ENCODE peak calls at places on chromosomes 6 and 20, in five cellular contexts. B is brain microvascular endothelial cell, Z is K562, Q is mucosa of descending colon, V is cardiac fibroblast. I is an unnamed sample.

GRCh38 chr6:119209452-119210205 is 131.2 kb upstream of the FAM184A start:
- DNase-seq in V (peak; percentile 16), Q (no peak), Z (no peak), B (no peak), I (peak; percentile 30)

GRCh38 chr6:44096615-44097014 is 30.6 kb downstream of the MRPL14 start:
- DNase-seq in B (peak; percentile 59), Q (peak; percentile 83), Z (peak; percentile 56), V (peak; percentile 82), I (peak; percentile 79)

GRCh38 chr20:63957690-63958441 is 1.6 kb upstream of the UCKL1 start:
- DNase-seq in B (no peak), Q (peak; percentile 88), V (peak; percentile 64), Z (peak; percentile 74), I (no peak)

GRCh38 chr6:157656437-157657005 is 166.5 kb upstream of the SNX9 start:
- DNase-seq in B (peak; percentile 26), V (no peak), Q (no peak), Z (no peak), I (no peak)

GRCh38 chr6:3808759-3809514 is 40.2 kb upstream of the FAM50B start:
- DNase-seq in V (peak; percentile 89), B (peak; percentile 88), Z (no peak), Q (no peak), I (peak; percentile 94)

GRCh38 chr6:34601706-34602105 is 45.6 kb upstream of the SPDEF start:
- DNase-seq in B (no peak), Z (no peak), V (no peak), Q (no peak), I (no peak)

GRCh38 chr20:20409326-20409725 is 41.4 kb downstream of the INSM1 start:
- DNase-seq in Q (no peak), B (no peak), V (no peak), Z (no peak), I (no peak)

GRCh38 chr6:154732538-154732823 is 735 bp upstream of the SCAF8 start:
- DNase-seq in B (no peak), Z (no peak), V (no peak), Q (no peak), I (no peak)

GRCh38 chr20:884983-885952 is 30.9 kb downstream of the ANGPT4 start:
- DNase-seq in Q (no peak), V (peak; percentile 49), B (peak; percentile 19), Z (no peak), I (peak; percentile 34)

GRCh38 chr20:7516631-7517051 is 423.6 kb downstream of the HAO1 start:
- DNase-seq in B (no peak), V (no peak), Z (no peak), Q (no peak), I (peak; percentile 5)

GRCh38 chr6:98579941-98580340 is 254.4 kb upstream of the POU3F2 start:
- DNase-seq in Z (no peak), B (no peak), V (no peak), Q (no peak), I (no peak)

GRCh38 chr6:69105288-69105687 is 470.2 kb downstream of the ADGRB3 start:
- DNase-seq in Z (no peak), Q (no peak), B (peak; percentile 11), V (no peak), I (no peak)

GRCh38 chr20:41969656-41970055 is 351.5 kb upstream of the CHD6 start:
- DNase-seq in V (no peak), Q (no peak), Z (no peak), B (no peak), I (no peak)

GRCh38 chr6:10404107-10404798 is 10.6 kb downstream of the TFAP2A start:
- DNase-seq in Z (peak; percentile 99), V (peak; percentile 97), B (peak; percentile 89), Q (peak; percentile 94), I (peak; percentile 94)

GRCh38 chr20:58135441-58136170 is 92.8 kb downstream of the ANKRD60 start:
- DNase-seq in Q (no peak), V (no peak), Z (no peak), B (no peak), I (no peak)

GRCh38 chr20:44586289-44586911 is 4.0 kb downstream of the PKIG start:
- DNase-seq in B (no peak), V (no peak), Z (no peak), Q (no peak), I (no peak)

GRCh38 chr20:38863024-38863851 is 57.7 kb downstream of the PPP1R16B start:
- DNase-seq in B (no peak), Q (no peak), V (no peak), Z (no peak), I (no peak)

DNA sequence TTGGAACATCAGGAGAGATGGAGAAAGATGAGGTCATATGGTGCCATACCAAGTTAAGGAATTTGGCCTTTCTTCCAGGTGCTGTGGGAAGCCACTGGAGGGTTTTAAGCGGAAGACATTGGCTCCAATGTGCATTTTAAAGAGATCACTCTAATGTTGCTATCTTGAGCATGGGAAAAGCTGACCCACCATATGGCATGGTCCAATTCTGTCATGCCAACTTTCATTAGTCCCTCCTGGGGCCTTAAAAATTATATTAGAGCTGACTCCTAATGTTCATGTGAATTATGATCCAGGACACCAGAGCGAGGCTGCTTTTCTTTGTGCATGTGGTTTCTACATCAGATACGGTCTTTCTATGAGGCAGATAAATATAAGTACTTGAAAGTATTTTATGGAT is 335.0 kb upstream of the TSHZ2 start:
- DNase-seq in Z (no peak), B (no peak), Q (no peak), V (no peak), I (no peak)
- H3K4me3 ChIP-seq in Z (no peak overlapping the region), B (no peak overlapping the region), Q (no peak overlapping the region), V (no peak overlapping the region), I (no peak overlapping the region)

DNA sequence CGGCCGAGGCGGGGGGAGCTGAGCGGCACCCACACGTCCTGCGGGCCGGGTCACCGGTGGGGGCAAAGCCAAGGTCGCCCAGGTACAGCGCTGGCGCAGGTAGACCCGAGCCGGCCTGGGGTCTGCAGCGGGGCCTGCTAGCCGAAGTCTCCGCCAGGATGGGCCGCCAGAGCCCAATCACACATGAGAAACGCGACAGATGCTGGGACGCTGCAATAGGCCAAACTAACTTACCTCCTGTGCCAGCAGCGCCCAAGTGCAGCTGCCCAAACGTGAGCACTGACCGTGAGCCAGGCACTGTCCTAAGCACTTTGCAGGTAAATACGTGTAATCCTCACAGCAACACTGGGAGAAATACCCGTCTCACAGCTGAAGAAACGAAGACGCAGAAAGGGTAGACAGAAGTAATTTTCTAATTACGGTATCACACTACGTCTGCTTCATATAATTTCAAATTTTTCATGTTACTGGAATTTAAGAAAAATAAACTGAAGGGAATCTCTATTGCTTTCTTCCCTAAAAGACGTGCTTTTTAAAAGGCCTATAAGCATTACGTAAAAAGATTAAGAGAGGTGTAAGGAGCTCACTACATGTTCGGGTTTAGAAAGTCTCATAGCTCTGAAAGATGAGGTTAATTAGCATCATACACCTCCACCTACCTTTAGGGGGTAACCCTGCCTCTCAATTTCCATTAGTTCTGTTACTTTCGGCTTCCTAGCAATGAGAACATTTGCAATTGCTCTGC is 614 bp upstream of the PLAGL1 start:
- DNase-seq in Q (no peak), V (peak; percentile 17), Z (no peak), B (no peak), I (no peak)
- TF ChIP-seq CTCF in Q (no peak), V (no peak), Z (no peak), B (no peak), I (no peak)

GRCh38 chr6:28940859-28941680 is 17.3 kb upstream of the TRIM27 start:
- DNase-seq in Q (peak; percentile 51), B (peak; percentile 88), V (peak; percentile 91), Z (peak; percentile 68), I (peak; percentile 93)
- H3K4me3 ChIP-seq in Q (peak overlapping the region; percentile 15), B (peak overlapping the region; percentile 76), V (peak overlapping the region; percentile 52), Z (peak overlapping the region; percentile 64), I (peak overlapping the region; percentile 72)

GRCh38 chr6:15512126-15512525 is 150.7 kb downstream of the DTNBP1 start:
- DNase-seq in V (no peak), Q (peak; percentile 15), Z (peak; percentile 57), B (no peak), I (no peak)
- TF ChIP-seq CTCF in V (no peak), Q (no peak), Z (peak; percentile 52), B (peak; percentile 44), I (no peak)

DNA sequence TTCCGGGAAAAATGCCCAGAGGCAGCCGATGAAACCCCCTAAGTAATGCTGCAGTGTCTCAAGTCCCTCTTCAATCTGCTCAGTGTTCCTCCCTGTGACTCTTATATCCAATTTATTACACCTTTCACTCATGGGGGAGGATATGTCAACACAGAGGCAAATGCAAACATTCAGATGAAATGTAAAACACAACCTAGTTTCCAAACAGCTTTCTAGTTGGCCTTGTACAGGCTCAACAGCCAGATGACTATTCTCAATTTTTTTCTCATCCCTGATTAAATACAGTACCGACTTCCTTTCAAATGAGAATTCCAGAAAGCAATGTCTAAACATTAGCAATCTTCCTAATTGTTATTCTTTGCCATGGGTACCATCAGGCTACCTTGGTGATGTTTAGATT is 65.0 kb downstream of the BLOC1S5 start:
- DNase-seq in V (no peak), B (no peak), Q (no peak), Z (no peak), I (no peak)
- H3K4me3 ChIP-seq in V (no peak overlapping the region), B (no peak overlapping the region), Q (no peak overlapping the region), Z (no peak overlapping the region), I (no peak overlapping the region)

DNA sequence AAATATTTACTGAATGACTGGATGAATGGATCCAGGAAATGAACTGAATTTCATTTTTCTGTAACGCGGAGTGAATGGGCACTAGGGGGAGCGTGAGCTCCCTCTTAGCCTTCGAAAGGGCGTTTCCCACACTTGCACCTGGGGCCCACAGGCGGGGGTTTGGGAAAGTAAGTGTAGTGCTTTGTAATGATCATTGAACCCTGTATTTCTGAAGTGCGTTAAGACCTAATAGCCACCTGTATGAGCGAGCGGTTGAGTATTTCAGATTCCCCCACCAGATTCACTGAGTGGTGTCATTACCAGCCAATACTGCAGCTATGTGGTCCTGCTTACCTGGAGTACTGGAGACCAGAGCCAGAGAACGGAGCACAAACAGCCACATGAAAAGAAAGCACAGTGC is 10.5 kb downstream of the SYTL3 start:
- DNase-seq in Z (peak; percentile 60), B (no peak), V (no peak), Q (peak; percentile 55), I (no peak)
- TF ChIP-seq CTCF in Z (peak; percentile 84), B (peak; percentile 81), V (peak; percentile 55), Q (peak; percentile 39), I (peak; percentile 56)

I was measured in fibroblast of the aortic adventitia.